ENCODE peak calls at places on chromosomes 3 and 15, in five cellular contexts. One of them, this sample, is unnamed.

GRCh38 chr3:54847361-54847760 is 80.5 kb downstream of the LRTM1 start:
- DNase-seq in B cell: no peak
- DNase-seq in EL: no peak
- DNase-seq in GDM1: no peak
- DNase-seq in stimulated activated CD8-positive, alpha-beta memory T cell treated with anti-CD3 and anti-CD28 coated beads, Interleukin-15, amount 100 ng/mL, for 24 hours: no peak
- DNase-seq in this sample: no peak

GRCh38 chr3:188664795-188665194 is 507.0 kb upstream of the TPRG1 start:
- DNase-seq in B cell: peak; percentile 35
- DNase-seq in EL: peak; percentile 41
- DNase-seq in GDM1: no peak
- DNase-seq in stimulated activated CD8-positive, alpha-beta memory T cell treated with anti-CD3 and anti-CD28 coated beads, Interleukin-15, amount 100 ng/mL, for 24 hours: no peak
- DNase-seq in this sample: no peak

GRCh38 chr3:100400424-100400781 is 486 bp downstream of the TOMM70 start:
- DNase-seq in B cell: peak; percentile 41
- DNase-seq in EL: peak; percentile 26
- DNase-seq in GDM1: no peak
- DNase-seq in stimulated activated CD8-positive, alpha-beta memory T cell treated with anti-CD3 and anti-CD28 coated beads, Interleukin-15, amount 100 ng/mL, for 24 hours: peak; percentile 5
- DNase-seq in this sample: peak; percentile 10

GRCh38 chr15:52680756-52681155 is 1.6 kb upstream of the ATOSA start:
- DNase-seq in B cell: peak; percentile 39
- DNase-seq in EL: no peak
- DNase-seq in GDM1: no peak
- DNase-seq in stimulated activated CD8-positive, alpha-beta memory T cell treated with anti-CD3 and anti-CD28 coated beads, Interleukin-15, amount 100 ng/mL, for 24 hours: no peak
- DNase-seq in this sample: no peak

GRCh38 chr15:44034933-44035624 is 160.0 kb downstream of the FRMD5 start:
- DNase-seq in B cell: no peak
- DNase-seq in EL: peak; percentile 70
- DNase-seq in GDM1: no peak
- DNase-seq in stimulated activated CD8-positive, alpha-beta memory T cell treated with anti-CD3 and anti-CD28 coated beads, Interleukin-15, amount 100 ng/mL, for 24 hours: no peak
- DNase-seq in this sample: no peak

GRCh38 chr3:136008221-136008620 is 42.7 kb downstream of the PPP2R3A start:
- DNase-seq in B cell: no peak
- DNase-seq in EL: no peak
- DNase-seq in GDM1: no peak
- DNase-seq in stimulated activated CD8-positive, alpha-beta memory T cell treated with anti-CD3 and anti-CD28 coated beads, Interleukin-15, amount 100 ng/mL, for 24 hours: no peak
- DNase-seq in this sample: no peak

GRCh38 chr15:74320358-74321247 is 46.8 kb downstream of the CYP11A1 start:
- DNase-seq in B cell: peak; percentile 23
- DNase-seq in EL: peak; percentile 58
- DNase-seq in GDM1: no peak
- DNase-seq in stimulated activated CD8-positive, alpha-beta memory T cell treated with anti-CD3 and anti-CD28 coated beads, Interleukin-15, amount 100 ng/mL, for 24 hours: no peak
- DNase-seq in this sample: no peak

GRCh38 chr3:169945313-169945712 is 21.3 kb upstream of the SEC62 start:
- DNase-seq in B cell: peak; percentile 87
- DNase-seq in EL: no peak
- DNase-seq in GDM1: peak; percentile 30
- DNase-seq in stimulated activated CD8-positive, alpha-beta memory T cell treated with anti-CD3 and anti-CD28 coated beads, Interleukin-15, amount 100 ng/mL, for 24 hours: no peak
- DNase-seq in this sample: no peak

GRCh38 chr3:166324401-166324800 is 487.2 kb upstream of the BCHE start:
- DNase-seq in B cell: no peak
- DNase-seq in EL: no peak
- DNase-seq in GDM1: no peak
- DNase-seq in stimulated activated CD8-positive, alpha-beta memory T cell treated with anti-CD3 and anti-CD28 coated beads, Interleukin-15, amount 100 ng/mL, for 24 hours: no peak
- DNase-seq in this sample: no peak

GRCh38 chr3:183161552-183162345 is 785 bp downstream of the LAMP3 start:
- DNase-seq in B cell: peak; percentile 82
- DNase-seq in EL: no peak
- DNase-seq in GDM1: no peak
- DNase-seq in stimulated activated CD8-positive, alpha-beta memory T cell treated with anti-CD3 and anti-CD28 coated beads, Interleukin-15, amount 100 ng/mL, for 24 hours: no peak
- DNase-seq in this sample: no peak

GRCh38 chr3:172177803-172178316 is 138.5 kb downstream of the FNDC3B start:
- DNase-seq in B cell: no peak
- DNase-seq in EL: no peak
- DNase-seq in GDM1: no peak
- DNase-seq in stimulated activated CD8-positive, alpha-beta memory T cell treated with anti-CD3 and anti-CD28 coated beads, Interleukin-15, amount 100 ng/mL, for 24 hours: no peak
- DNase-seq in this sample: no peak

This sample was measured in activated gamma-delta T cell treated with anti-CD3 and anti-CD28 coated beads, Interleukin-2, amount 50 U/mL, for 16 hours.